ENCODE peak calls at places on chromosomes 6 and 20, in eight cellular contexts. E is H9, H is SK-N-SH, N is AG10803, C is choroid plexus epithelial cell, O is B cell, Q is lung, U is fibroblast of mammary gland. A is an unnamed sample.

GRCh38 chr6:33621396-33622388 is 570 bp downstream of the ITPR3 start:
- DNase-seq in E (peak; percentile 58), H (no peak), N (peak; percentile 39), C (no peak), O (no peak), Q (peak; percentile 77), U (peak; percentile 45), A (no peak)

GRCh38 chr6:83311231-83311630 is 118.1 kb downstream of the RWDD2A start:
- DNase-seq in E (no peak), H (no peak), N (peak; percentile 91), C (no peak), O (no peak), Q (no peak), U (peak; percentile 34), A (no peak)

GRCh38 chr20:4736875-4737274 is 15.2 kb downstream of the PRND start:
- DNase-seq in E (no peak), H (no peak), N (no peak), C (no peak), O (no peak), Q (no peak), U (no peak), A (no peak)

GRCh38 chr6:144936764-144937163 is 651.6 kb downstream of the UTRN start:
- DNase-seq in E (no peak), H (no peak), N (peak; percentile 20), C (peak; percentile 12), O (no peak), Q (no peak), U (peak; percentile 50), A (no peak)

GRCh38 chr6:121485359-121485809 is 49.9 kb downstream of the GJA1 start:
- DNase-seq in E (no peak), H (no peak), N (peak; percentile 36), C (peak; percentile 25), O (no peak), Q (no peak), U (peak; percentile 6), A (no peak)

GRCh38 chr6:1264619-1265445 is 47.1 kb upstream of the FOXQ1 start:
- DNase-seq in E (no peak), H (no peak), N (no peak), C (no peak), O (no peak), Q (no peak), U (no peak), A (no peak)

GRCh38 chr6:34056301-34056700 is 89.6 kb downstream of the GRM4 start:
- DNase-seq in E (peak; percentile 96), H (no peak), N (peak; percentile 76), C (peak; percentile 80), O (no peak), Q (peak; percentile 67), U (peak; percentile 78), A (no peak)

GRCh38 chr6:132404736-132405135 is 3.5 kb upstream of the MOXD1 start:
- DNase-seq in E (no peak), H (no peak), N (no peak), C (peak; percentile 59), O (no peak), Q (no peak), U (peak; percentile 49), A (no peak)

GRCh38 chr20:9112541-9113515 is 43.9 kb downstream of the PLCB4 start:
- DNase-seq in E (no peak), H (no peak), N (peak; percentile 85), C (peak; percentile 91), O (no peak), Q (no peak), U (peak; percentile 42), A (no peak)

GRCh38 chr6:154683756-154684523 is 49.3 kb upstream of the SCAF8 start:
- DNase-seq in E (no peak), H (no peak), N (peak; percentile 23), C (peak; percentile 57), O (peak; percentile 63), Q (no peak), U (peak; percentile 42), A (no peak)

GRCh38 chr20:58019850-58020625 is 208.4 kb downstream of the ANKRD60 start:
- DNase-seq in E (peak; percentile 14), H (no peak), N (no peak), C (no peak), O (no peak), Q (no peak), U (no peak), A (no peak)

GRCh38 chr6:53440331-53440730 is 91.6 kb upstream of the ELOVL5 start:
- DNase-seq in E (no peak), H (no peak), N (peak; percentile 4), C (peak; percentile 27), O (no peak), Q (no peak), U (peak; percentile 16), A (no peak)

GRCh38 chr6:44182911-44183390 is 24.3 kb downstream of the CAPN11 start:
- DNase-seq in E (no peak), H (no peak), N (no peak), C (no peak), O (no peak), Q (no peak), U (no peak), A (no peak)

GRCh38 chr6:157607317-157608109 is 215.5 kb upstream of the SNX9 start:
- DNase-seq in E (peak; percentile 71), H (no peak), N (no peak), C (peak; percentile 39), O (peak; percentile 57), Q (no peak), U (peak; percentile 8), A (no peak)

GRCh38 chr20:46230811-46231282 is 77.5 kb downstream of the CDH22 start:
- DNase-seq in E (peak; percentile 80), H (no peak), N (peak; percentile 13), C (peak; percentile 59), O (no peak), Q (no peak), U (peak; percentile 30), A (no peak)

GRCh38 chr6:90583179-90583578 is 3.7 kb downstream of the MAP3K7 start:
- DNase-seq in E (no peak), H (no peak), N (no peak), C (peak; percentile 12), O (no peak), Q (no peak), U (peak; percentile 37), A (no peak)

GRCh38 chr20:48354320-48355263 is 473.2 kb downstream of the PREX1 start:
- DNase-seq in E (no peak), H (no peak), N (no peak), C (no peak), O (peak; percentile 20), Q (no peak), U (no peak), A (no peak)

GRCh38 chr20:34956751-34957472 is 1.2 kb downstream of the MYH7B start:
- DNase-seq in E (no peak), H (no peak), N (no peak), C (no peak), O (no peak), Q (no peak), U (no peak), A (no peak)

GRCh38 chr20:16158976-16159286 is 414.3 kb downstream of the KIF16B start:
- DNase-seq in E (no peak), H (no peak), N (no peak), C (no peak), O (no peak), Q (no peak), U (no peak), A (no peak)

DNA sequence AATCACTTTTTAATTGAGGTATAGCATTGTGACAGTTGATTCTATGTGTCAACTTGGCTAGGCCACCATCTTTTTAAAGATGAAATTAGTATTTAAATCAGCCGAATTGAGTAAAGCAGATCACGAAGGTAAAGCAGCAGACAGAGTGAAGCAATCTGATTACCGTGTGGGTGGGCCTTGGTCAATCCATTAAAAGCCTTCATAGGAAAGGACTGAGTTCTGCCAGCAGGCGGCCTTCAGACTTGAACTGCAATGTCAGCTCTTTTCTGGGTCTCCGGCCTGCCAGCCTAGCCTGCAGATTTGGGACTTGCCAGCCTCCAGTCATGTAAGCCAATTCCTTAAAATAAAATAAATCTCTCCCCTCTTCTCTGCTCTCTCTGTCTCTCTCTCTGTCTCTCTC is 22.4 kb upstream of the TGM2 start:
- DNase-seq in E (peak; percentile 60), H (no peak), N (peak; percentile 46), C (peak; percentile 56), O (no peak), Q (no peak), U (peak; percentile 61), A (no peak)
- TF ChIP-seq CTCF in E (peak; percentile 56), H (no peak), N (peak; percentile 42), C (peak; percentile 50), O (no peak), Q (no peak), U (peak; percentile 44), A (no peak)

GRCh38 chr6:11672669-11673068 is 105.9 kb downstream of the ADTRP start:
- DNase-seq in E (no peak), H (no peak), N (no peak), C (no peak), O (no peak), Q (no peak), U (no peak), A (no peak)
- TF ChIP-seq CTCF in E (no peak), H (no peak), N (no peak), C (no peak), O (no peak), Q (no peak), U (no peak), A (no peak)

GRCh38 chr6:36139991-36140710 is 9.8 kb downstream of the MAPK13 start:
- DNase-seq in E (no peak), H (no peak), N (no peak), C (no peak), O (no peak), Q (no peak), U (no peak), A (no peak)

GRCh38 chr6:36141961-36142360 is 11.6 kb downstream of the MAPK13 start:
- DNase-seq in E (no peak), H (no peak), N (no peak), C (no peak), O (no peak), Q (no peak), U (no peak), A (no peak)

GRCh38 chr6:36141091-36141490 is 10.8 kb downstream of the MAPK13 start:
- DNase-seq in E (no peak), H (no peak), N (no peak), C (no peak), O (no peak), Q (no peak), U (no peak), A (no peak)

GRCh38 chr6:36138667-36139066 is 8.4 kb downstream of the MAPK13 start:
- DNase-seq in E (no peak), H (no peak), N (no peak), C (no peak), O (no peak), Q (no peak), U (no peak), A (no peak)

GRCh38 chr6:36139431-36139830 is 9.1 kb downstream of the MAPK13 start:
- DNase-seq in E (peak; percentile 72), H (peak; percentile 79), N (no peak), C (peak; percentile 50), O (no peak), Q (no peak), U (no peak), A (no peak)
- TF ChIP-seq CTCF in E (peak; percentile 76), H (peak; percentile 29), N (peak; percentile 15), C (peak; percentile 64), O (no peak), Q (no peak), U (peak; percentile 26), A (no peak)

DNA sequence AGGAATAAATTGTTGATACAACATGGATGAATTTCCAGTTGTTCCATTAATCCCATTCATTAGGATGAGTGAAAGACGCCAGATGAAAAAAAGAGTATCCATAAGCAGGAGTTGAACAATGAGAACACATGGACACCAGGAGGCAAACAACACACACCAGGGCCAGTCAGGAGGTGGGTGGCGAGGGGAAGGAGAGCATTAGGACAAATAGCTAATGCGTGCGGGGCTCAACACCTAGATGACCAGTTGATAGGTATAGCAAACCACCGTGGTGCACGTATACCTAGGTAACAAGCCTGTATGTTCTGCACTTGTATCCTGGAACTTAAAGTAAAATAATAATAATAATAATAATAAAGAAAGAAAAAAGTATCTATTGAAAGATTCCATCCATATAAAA is 11.1 kb downstream of the PCED1A start:
- DNase-seq in E (no peak), H (no peak), N (no peak), C (no peak), O (no peak), Q (no peak), U (no peak), A (no peak)
- TF ChIP-seq CTCF in E (no peak), H (no peak), N (no peak), C (no peak), O (no peak), Q (no peak), U (no peak), A (no peak)